ENCODE peak calls at places on chromosome 5, in four cellular contexts. J is Right ventricle myocardium superior, D is ELF-1, R is lung microvascular endothelial cell. N is an unnamed sample.

GRCh38 chr5:133729800-133730199 is 117.5 kb upstream of the FSTL4 start:
- DNase-seq in R (no peak), J (no peak), D (no peak), N (no peak)

GRCh38 chr5:137800700-137801411 is 46.7 kb upstream of the HNRNPA0 start:
- DNase-seq in R (no peak), J (no peak), D (no peak), N (peak)

GRCh38 chr5:90956511-90956910 is 397.9 kb downstream of the ADGRV1 start:
- DNase-seq in R (peak), J (no peak), D (no peak), N (no peak)

GRCh38 chr5:80825780-80826460 is 134.2 kb upstream of the RASGRF2 start:
- DNase-seq in J (no peak), D (no peak), R (peak), N (no peak)

GRCh38 chr5:73673161-73673591 is 47.2 kb downstream of the ARHGEF28 start:
- DNase-seq in J (no peak), D (no peak), R (peak), N (peak)

GRCh38 chr5:6633469-6634326 is 458 bp downstream of the SRD5A1 start:
- DNase-seq in R (peak), D (peak), J (no peak), N (peak)

GRCh38 chr5:13985736-13986418 is 41.4 kb upstream of the DNAH5 start:
- DNase-seq in D (no peak), J (no peak), R (peak), N (no peak)

GRCh38 chr5:1107167-1108007 is 4.5 kb downstream of the SLC12A7 start:
- DNase-seq in R (no peak), D (no peak), J (no peak), N (peak)

GRCh38 chr5:17378346-17378984 is 119.6 kb upstream of the TAF11L2 start:
- DNase-seq in D (no peak), R (no peak), J (no peak), N (no peak)

GRCh38 chr5:68681929-68682328 is 411.9 kb upstream of the SLC30A5 start:
- DNase-seq in D (no peak), J (no peak), R (no peak), N (no peak)

GRCh38 chr5:141508808-141509611 is 20.1 kb downstream of the PCDHGC5 start:
- DNase-seq in R (peak), D (peak), J (peak), N (peak)

GRCh38 chr5:81851481-81852178 is 100.7 kb upstream of the SSBP2 start:
- DNase-seq in D (peak), J (peak), R (peak), N (peak)

GRCh38 chr5:169652057-169652456 is 15.0 kb downstream of the DOCK2 start:
- DNase-seq in D (no peak), R (no peak), J (peak), N (no peak)

GRCh38 chr5:129930221-129930620 is 26.0 kb downstream of the CHSY3 start:
- DNase-seq in R (no peak), D (no peak), J (no peak), N (no peak)

GRCh38 chr5:150672237-150672883 is 11.3 kb downstream of the MYOZ3 start:
- DNase-seq in R (peak), D (peak), J (peak), N (peak)

GRCh38 chr5:124634228-124634819 is 112.1 kb downstream of the ZNF608 start:
- DNase-seq in D (no peak), J (no peak), R (peak), N (no peak)

GRCh38 chr5:151825445-151825844 is 53.7 kb downstream of the G3BP1 start:
- DNase-seq in D (peak), J (no peak), R (peak), N (peak)

GRCh38 chr5:133723126-133723525 is 110.8 kb upstream of the FSTL4 start:
- DNase-seq in D (no peak), J (no peak), R (no peak), N (no peak)

GRCh38 chr5:62661126-62661525 is 82.5 kb downstream of the LRRC70 start:
- DNase-seq in R (no peak), J (no peak), D (no peak), N (no peak)

GRCh38 chr5:152140391-152140790 is 215.7 kb upstream of the GLRA1 start:
- DNase-seq in R (no peak), D (no peak), J (no peak), N (no peak)

GRCh38 chr5:65199988-65200668 is 281.6 kb downstream of the ADAMTS6 start:
- DNase-seq in D (no peak), R (peak), J (no peak), N (peak)

GRCh38 chr5:93677344-93678021 is 63.9 kb downstream of the POU5F2 start:
- DNase-seq in J (peak), R (no peak), D (peak), N (peak)

GRCh38 chr5:59768204-59769040 is 125.1 kb downstream of the PDE4D start:
- DNase-seq in R (peak), J (peak), D (peak), N (peak)

GRCh38 chr5:53303105-53303504 is 177.3 kb upstream of the FST start:
- DNase-seq in D (no peak), J (no peak), R (peak), N (no peak)

GRCh38 chr5:73464016-73464745 is 15.6 kb upstream of the FOXD1 start:
- DNase-seq in D (no peak), J (peak), R (peak), N (peak)

GRCh38 chr5:83475540-83476469 is 4.3 kb downstream of the VCAN start:
- DNase-seq in D (peak), R (peak), J (no peak), N (peak)

GRCh38 chr5:138953370-138954256 is 78.5 kb upstream of the LRRTM2 start:
- DNase-seq in D (no peak), R (peak), J (peak), N (peak)